ENCODE peak calls at places on chromosomes 6 and 20, in five cellular contexts. Y is tibial nerve, D is mucosa of descending colon, F is fibroblast of pulmonary artery, J is choroid plexus epithelial cell. P is an unnamed sample.

GRCh38 chr20:32207626-32208498 is at the start of the genes PLAGL2 and POFUT1:
- DNase-seq in Y (peak; percentile 76), D (peak; percentile 94), F (peak; percentile 86), J (peak; percentile 87), P (peak; percentile 83)

GRCh38 chr6:113936093-113936934 is 34.6 kb downstream of the HDAC2 start:
- DNase-seq in Y (no peak), D (no peak), F (peak; percentile 80), J (peak; percentile 80), P (peak; percentile 76)

GRCh38 chr20:51636123-51636522 is 93.6 kb upstream of the NFATC2 start:
- DNase-seq in Y (no peak), D (no peak), F (peak; percentile 35), J (no peak), P (no peak)

GRCh38 chr20:64111841-64112641 is 4.7 kb upstream of the NPBWR2 start:
- DNase-seq in Y (no peak), D (no peak), F (no peak), J (no peak), P (no peak)

GRCh38 chr20:55140631-55141030 is 665.2 kb downstream of the DOK5 start:
- DNase-seq in Y (no peak), D (no peak), F (no peak), J (no peak), P (no peak)

GRCh38 chr6:128882991-128883571 is at the start of gene LAMA2:
- DNase-seq in Y (peak; percentile 77), D (peak; percentile 59), F (peak; percentile 82), J (peak; percentile 85), P (peak; percentile 82)

GRCh38 chr6:124055986-124056385 is 252.3 kb downstream of the NKAIN2 start:
- DNase-seq in Y (no peak), D (no peak), F (no peak), J (no peak), P (no peak)

GRCh38 chr20:17671051-17671450 is 11.0 kb downstream of the RRBP1 start:
- DNase-seq in Y (no peak), D (no peak), F (no peak), J (no peak), P (no peak)

GRCh38 chr20:43667341-43668132 is 623 bp downstream of the MYBL2 start:
- DNase-seq in Y (no peak), D (peak; percentile 41), F (no peak), J (no peak), P (no peak)

GRCh38 chr6:5761370-5761769 is 245.4 kb downstream of the NRN1 start:
- DNase-seq in Y (no peak), D (no peak), F (no peak), J (peak; percentile 33), P (peak; percentile 43)

GRCh38 chr6:122821095-122821494 is 32.0 kb downstream of the SMPDL3A start:
- DNase-seq in Y (no peak), D (no peak), F (no peak), J (no peak), P (no peak)

GRCh38 chr6:129707882-129708495 is 2.0 kb downstream of the ARHGAP18 start:
- DNase-seq in Y (no peak), D (no peak), F (no peak), J (no peak), P (no peak)

GRCh38 chr6:132021552-132022375 is 70.6 kb upstream of the CCN2 start:
- DNase-seq in Y (no peak), D (no peak), F (no peak), J (no peak), P (no peak)

GRCh38 chr6:138028893-138029292 is 78.3 kb downstream of the PERP start:
- DNase-seq in Y (no peak), D (no peak), F (no peak), J (no peak), P (no peak)

GRCh38 chr6:73879466-73879865 is 183.5 kb downstream of the CD109 start:
- DNase-seq in Y (no peak), D (no peak), F (no peak), J (no peak), P (no peak)

GRCh38 chr6:1123406-1123805 is 188.5 kb upstream of the FOXQ1 start:
- DNase-seq in Y (no peak), D (no peak), F (no peak), J (no peak), P (no peak)

GRCh38 chr6:48541669-48542068 is 430.7 kb upstream of the PTCHD4 start:
- DNase-seq in Y (no peak), D (no peak), F (no peak), J (peak; percentile 4), P (no peak)

GRCh38 chr6:131377112-131377511 is 195.9 kb upstream of the ARG1 start:
- DNase-seq in Y (no peak), D (no peak), F (no peak), J (no peak), P (no peak)

GRCh38 chr6:119962505-119962904 is 612.9 kb upstream of the MAN1A1 start:
- DNase-seq in Y (no peak), D (no peak), F (no peak), J (no peak), P (no peak)

GRCh38 chr20:50815162-50815989 is 20.5 kb downstream of the BCAS4 start:
- DNase-seq in Y (no peak), D (no peak), F (no peak), J (peak; percentile 69), P (peak; percentile 79)

GRCh38 chr6:3386374-3386857 is 70.4 kb downstream of the SLC22A23 start:
- DNase-seq in Y (no peak), D (peak; percentile 42), F (no peak), J (no peak), P (no peak)

GRCh38 chr6:92297101-92297500 is 1122.3 kb downstream of the EPHA7 start:
- DNase-seq in Y (no peak), D (no peak), F (no peak), J (peak; percentile 38), P (peak; percentile 9)

GRCh38 chr20:2804041-2804828 is 3.8 kb upstream of the CPXM1 start:
- DNase-seq in Y (no peak), D (no peak), F (no peak), J (no peak), P (no peak)

GRCh38 chr20:2804921-2805681 is 4.7 kb upstream of the CPXM1 start:
- DNase-seq in Y (no peak), D (no peak), F (peak; percentile 15), J (no peak), P (no peak)

GRCh38 chr20:2806351-2806701 is 5.9 kb upstream of the CPXM1 start:
- DNase-seq in Y (no peak), D (no peak), F (no peak), J (no peak), P (no peak)

GRCh38 chr20:2807019-2807418 is 6.6 kb upstream of the CPXM1 start:
- DNase-seq in Y (no peak), D (no peak), F (no peak), J (no peak), P (no peak)

DNA sequence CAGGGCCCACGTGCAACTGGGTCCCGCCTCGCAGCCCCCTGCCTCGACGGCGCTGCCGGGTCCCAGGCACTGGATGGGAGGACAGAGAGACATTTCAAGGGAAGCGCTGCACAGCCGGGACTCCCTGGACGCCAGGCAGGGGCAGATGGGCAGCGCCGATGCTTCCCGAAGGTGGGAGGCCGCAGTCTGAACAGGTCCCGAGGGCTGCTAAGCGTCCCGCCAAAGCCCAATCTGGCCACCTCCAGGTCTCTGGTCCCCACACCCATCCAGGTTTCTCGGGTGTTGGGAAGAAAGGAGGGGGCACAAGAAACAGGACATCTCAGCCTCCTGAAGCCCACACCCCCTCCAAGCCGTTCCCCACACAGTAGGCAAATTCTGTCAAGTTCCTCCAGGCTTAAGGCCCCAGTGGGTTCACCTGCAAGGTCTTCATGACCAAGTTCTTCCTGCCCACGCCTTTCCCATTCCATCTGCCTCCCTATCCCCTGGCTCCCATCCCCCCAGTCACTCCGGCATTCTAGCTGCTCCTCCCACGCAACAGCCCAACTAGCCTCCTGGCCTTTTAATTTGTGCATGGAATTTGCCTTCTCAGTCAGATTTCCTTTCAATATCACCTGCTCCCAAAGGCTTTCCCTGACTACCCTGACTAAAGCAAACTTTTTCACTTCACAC is 5.4 kb upstream of the CPXM1 start:
- DNase-seq in Y (no peak), D (no peak), F (peak; percentile 11), J (no peak), P (no peak)
- H3K4me3 ChIP-seq in Y (no peak overlapping the region), D (no peak overlapping the region), F (no peak overlapping the region), J (no peak overlapping the region), P (no peak overlapping the region)

DNA sequence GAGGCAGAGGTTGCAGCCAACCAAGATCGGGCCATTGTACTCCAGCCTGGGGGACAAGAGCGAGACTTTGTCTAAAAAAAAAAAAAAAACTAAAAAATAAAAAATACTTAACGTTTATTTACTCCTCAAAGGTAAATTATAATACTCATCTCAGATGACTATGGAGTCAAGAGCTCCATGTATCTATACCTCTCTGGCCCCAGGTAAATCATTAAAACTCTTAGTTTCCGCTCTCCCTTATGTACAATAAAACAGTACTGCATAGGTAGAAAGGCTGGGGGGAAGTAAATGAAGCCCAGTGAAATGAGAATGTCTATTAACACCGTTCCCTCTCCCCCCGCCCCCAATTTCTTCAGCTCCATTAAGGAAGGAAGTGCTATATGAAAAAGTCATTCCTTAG is 1.2 kb downstream of the SRSF12 start:
- DNase-seq in Y (no peak), D (no peak), F (no peak), J (no peak), P (no peak)
- H3K4me3 ChIP-seq in Y (peak overlapping the region; percentile 61), D (no peak overlapping the region), F (peak overlapping the region; percentile 57), J (no peak overlapping the region), P (no peak overlapping the region)

GRCh38 chr6:43391448-43392031 is 22.1 kb upstream of the ZNF318 start:
- DNase-seq in Y (no peak), D (no peak), F (no peak), J (no peak), P (no peak)
- H3K4me3 ChIP-seq in Y (no peak overlapping the region), D (no peak overlapping the region), F (no peak overlapping the region), J (no peak overlapping the region), P (no peak overlapping the region)

GRCh38 chr20:46740214-46740609 is 30.8 kb downstream of the SLC2A10 start:
- DNase-seq in Y (no peak), D (no peak), F (no peak), J (no peak), P (no peak)

GRCh38 chr20:46743088-46743487 is 33.6 kb downstream of the SLC2A10 start:
- DNase-seq in Y (no peak), D (no peak), F (no peak), J (no peak), P (no peak)

GRCh38 chr20:46746972-46747371 is 37.5 kb downstream of the SLC2A10 start:
- DNase-seq in Y (no peak), D (no peak), F (peak; percentile 32), J (no peak), P (no peak)

GRCh38 chr20:46739441-46740213 is 30.2 kb downstream of the SLC2A10 start:
- DNase-seq in Y (no peak), D (no peak), F (no peak), J (peak; percentile 37), P (no peak)

DNA sequence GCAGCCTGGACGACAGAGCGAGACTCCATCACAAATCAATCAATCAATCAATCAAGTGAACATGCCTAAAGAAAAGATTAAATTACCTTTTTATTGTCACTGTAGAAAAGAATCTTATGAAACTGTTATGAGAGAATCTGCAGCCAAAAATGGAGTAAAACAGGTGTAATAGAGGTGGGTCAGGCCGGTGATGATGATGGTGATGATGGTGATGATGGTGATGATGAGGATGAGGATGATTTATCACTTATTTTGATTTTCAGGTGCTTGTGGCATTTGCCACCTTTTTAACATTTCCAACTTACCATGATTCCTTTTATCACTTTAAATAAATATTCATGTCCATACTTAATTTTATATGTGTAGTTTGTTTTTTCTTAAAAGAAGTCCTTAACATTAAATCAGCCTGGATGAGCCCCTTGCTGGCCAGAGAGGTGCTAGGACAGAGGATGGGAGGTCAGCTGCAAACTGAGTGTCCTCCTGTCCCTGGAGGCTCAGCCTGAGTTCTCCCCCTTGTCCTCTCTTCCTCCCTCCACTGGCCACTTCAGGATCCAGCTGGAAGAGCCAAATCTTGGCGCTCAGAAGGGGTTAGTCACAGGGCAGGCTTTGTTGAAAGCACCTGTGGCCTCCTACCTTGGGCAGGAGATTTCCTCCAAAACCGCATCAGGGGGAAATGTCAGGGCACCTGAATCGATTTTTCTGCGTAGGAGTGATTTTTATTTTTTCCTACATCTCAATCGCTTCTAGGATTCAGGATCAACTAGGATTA is 32.7 kb downstream of the SLC2A10 start:
- DNase-seq in Y (no peak), D (no peak), F (no peak), J (no peak), P (no peak)
- H3K4me3 ChIP-seq in Y (no peak overlapping the region), D (no peak overlapping the region), F (no peak overlapping the region), J (no peak overlapping the region), P (no peak overlapping the region)

P was measured in astrocyte of the spinal cord.